ENCODE peak calls at places on chromosomes 1 and 21, in eight cellular contexts. R is activated CD4-positive, alpha-beta T cell treated with anti-CD3 and anti-CD28 coated beads, Interleukin-2, amount 10 ng/mL, durations not matched to agents 7 days and 5 days; G is stimulated activated CD4-positive, alpha-beta T cell treated with anti-CD3 and anti-CD28 coated beads, Interleukin-1b, Interleukin-23, amount 100 ng/mL, for 48 hours; H is HFFc6; T is AG20443; Y is spleen; M is A673; U is activated CD4-positive, CD25-positive, alpha-beta regulatory T cell. I is an unnamed sample.

GRCh38 chr21:45386728-45387371 is 18.1 kb upstream of the COL18A1 start:
- DNase-seq in R (no peak), G (no peak), H (peak), T (peak), Y (peak), M (peak), U (no peak), I (peak)

GRCh38 chr1:180842052-180842451 is 70.6 kb upstream of the KIAA1614 start:
- DNase-seq in R (no peak), G (no peak), H (peak), T (peak), Y (no peak), M (peak), U (no peak), I (peak)

GRCh38 chr1:177926201-177926600 is 43.7 kb downstream of the SEC16B start:
- DNase-seq in R (no peak), G (no peak), H (no peak), T (no peak), Y (no peak), M (no peak), U (no peak), I (no peak)

GRCh38 chr21:36178349-36178748 is 21.7 kb downstream of the DOP1B start:
- DNase-seq in R (no peak), G (no peak), H (no peak), T (no peak), Y (no peak), M (no peak), U (no peak), I (no peak)

GRCh38 chr21:45859041-45859761 is 122.4 kb upstream of the COL6A1 start:
- DNase-seq in R (no peak), G (no peak), H (no peak), T (no peak), Y (peak), M (no peak), U (no peak), I (no peak)

GRCh38 chr1:53574621-53575020 is 115.4 kb downstream of the DMRTB1 start:
- DNase-seq in R (no peak), G (no peak), H (no peak), T (no peak), Y (peak), M (no peak), U (no peak), I (no peak)

GRCh38 chr1:224203243-224204016 is 20.4 kb downstream of the DEGS1 start:
- DNase-seq in R (no peak), G (no peak), H (peak), T (peak), Y (peak), M (peak), U (no peak), I (peak)

GRCh38 chr1:94928293-94928939 is 1.5 kb upstream of the CNN3 start:
- DNase-seq in R (no peak), G (no peak), H (no peak), T (no peak), Y (no peak), M (no peak), U (no peak), I (no peak)

GRCh38 chr1:32894681-32895080 is 6.5 kb downstream of the TMEM54 start:
- DNase-seq in R (no peak), G (no peak), H (no peak), T (no peak), Y (peak), M (no peak), U (no peak), I (no peak)

GRCh38 chr1:230578621-230579020 is 63.7 kb upstream of the COG2 start:
- DNase-seq in R (no peak), G (no peak), H (no peak), T (no peak), Y (no peak), M (no peak), U (no peak), I (no peak)

I was measured in myocyte.